ENCODE peak calls at places on chromosomes 11 and 22, in six cellular contexts. One of them, this sample, is unnamed.

GRCh38 chr11:121757480-121758125 is 304.8 kb upstream of the SORL1-AS1 start:
- DNase-seq in HepG2: no peak
- DNase-seq in SK-N-SH: no peak
- DNase-seq in K562: no peak
- DNase-seq in H1: no peak
- DNase-seq in GM12878: no peak
- DNase-seq in this sample: no peak

GRCh38 chr11:11265994-11266606 is 87.0 kb downstream of the CSNK2A3 start:
- DNase-seq in HepG2: no peak
- DNase-seq in SK-N-SH: peak
- DNase-seq in K562: peak
- DNase-seq in H1: no peak
- DNase-seq in GM12878: no peak
- DNase-seq in this sample: peak

GRCh38 chr11:57527056-57527631 is 3.4 kb downstream of the TIMM10 start:
- DNase-seq in HepG2: peak
- DNase-seq in SK-N-SH: peak
- DNase-seq in K562: peak
- DNase-seq in H1: no peak
- DNase-seq in GM12878: no peak
- DNase-seq in this sample: peak

GRCh38 chr11:34546511-34547206 is 33.1 kb upstream of the ELF5 start:
- DNase-seq in HepG2: peak
- DNase-seq in SK-N-SH: no peak
- DNase-seq in K562: no peak
- DNase-seq in H1: no peak
- DNase-seq in GM12878: no peak
- DNase-seq in this sample: no peak

GRCh38 chr11:39990413-39990812 is 1469.0 kb downstream of the LRRC4C start:
- DNase-seq in HepG2: no peak
- DNase-seq in SK-N-SH: no peak
- DNase-seq in K562: no peak
- DNase-seq in H1: no peak
- DNase-seq in GM12878: no peak
- DNase-seq in this sample: no peak

GRCh38 chr22:43878831-43879550 is 12.8 kb downstream of the PNPLA5 start:
- DNase-seq in HepG2: no peak
- DNase-seq in SK-N-SH: no peak
- DNase-seq in K562: no peak
- DNase-seq in H1: no peak
- DNase-seq in GM12878: no peak
- DNase-seq in this sample: no peak

GRCh38 chr22:39703890-39704658 is 133.5 kb downstream of the CACNA1I start:
- DNase-seq in HepG2: no peak
- DNase-seq in SK-N-SH: no peak
- DNase-seq in K562: no peak
- DNase-seq in H1: no peak
- DNase-seq in GM12878: no peak
- DNase-seq in this sample: no peak

GRCh38 chr11:70805971-70806370 is 407.6 kb downstream of the CTTN start:
- DNase-seq in HepG2: no peak
- DNase-seq in SK-N-SH: no peak
- DNase-seq in K562: no peak
- DNase-seq in H1: no peak
- DNase-seq in GM12878: no peak
- DNase-seq in this sample: no peak

GRCh38 chr22:46969961-46970360 is 207.5 kb downstream of the TBC1D22A start:
- DNase-seq in HepG2: no peak
- DNase-seq in SK-N-SH: no peak
- DNase-seq in K562: no peak
- DNase-seq in H1: no peak
- DNase-seq in GM12878: no peak
- DNase-seq in this sample: no peak

GRCh38 chr11:78210000-78210608 is 21.4 kb downstream of the USP35 start:
- DNase-seq in HepG2: no peak
- DNase-seq in SK-N-SH: no peak
- DNase-seq in K562: no peak
- DNase-seq in H1: no peak
- DNase-seq in GM12878: no peak
- DNase-seq in this sample: no peak

GRCh38 chr22:36587289-36588154 is 58.6 kb upstream of the EIF3D start:
- DNase-seq in HepG2: no peak
- DNase-seq in SK-N-SH: no peak
- DNase-seq in K562: no peak
- DNase-seq in H1: no peak
- DNase-seq in GM12878: no peak
- DNase-seq in this sample: no peak

DNA sequence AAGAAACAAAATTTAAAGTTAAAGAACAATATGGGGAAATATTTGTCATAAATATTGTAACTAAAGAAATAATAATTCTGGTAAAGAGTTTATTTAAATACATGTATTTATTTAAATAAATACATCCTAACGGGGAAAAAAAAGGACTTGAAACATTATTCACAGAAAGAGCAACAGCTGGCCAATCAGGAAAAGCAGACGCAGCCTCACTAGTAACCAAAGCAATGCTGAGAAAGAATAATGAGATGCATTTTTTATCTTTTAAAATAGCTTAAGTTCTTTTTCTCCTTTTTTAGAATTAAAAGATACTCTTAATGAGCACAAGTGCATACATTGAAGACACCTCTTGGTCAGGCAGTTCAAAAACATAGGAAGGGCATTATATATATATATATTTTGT is 2.6 kb upstream of the LTO1 start:
- DNase-seq in HepG2: no peak
- DNase-seq in SK-N-SH: no peak
- DNase-seq in K562: no peak
- DNase-seq in H1: no peak
- DNase-seq in GM12878: no peak
- DNase-seq in this sample: no peak
- TF ChIP-seq GABPA in HepG2: no peak
- TF ChIP-seq GABPA in SK-N-SH: no peak
- TF ChIP-seq GABPA in K562: no peak
- TF ChIP-seq GABPA in H1: no peak
- TF ChIP-seq GABPA in GM12878: no peak
- TF ChIP-seq GABPA in this sample: no peak

DNA sequence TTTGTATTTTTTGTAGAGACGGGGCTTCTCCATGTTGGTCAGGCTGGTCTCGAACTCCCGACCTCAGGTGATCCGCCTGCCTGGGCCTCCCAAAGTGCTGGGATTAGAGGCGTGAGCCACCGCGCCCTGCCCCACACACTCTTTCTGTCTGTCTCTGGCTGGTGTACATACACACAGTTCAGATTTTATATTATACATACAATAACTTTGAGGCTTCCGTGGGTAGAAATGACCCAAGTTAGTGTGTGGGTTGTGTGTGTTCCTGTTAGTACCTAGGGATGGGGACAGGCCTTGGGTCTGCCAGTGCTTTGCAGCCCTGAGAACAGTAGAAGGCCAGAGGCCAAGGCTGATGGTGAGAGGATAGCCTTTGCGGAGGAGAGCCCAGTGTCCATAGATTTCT is 2.8 kb downstream of the ZBTB16 start:
- DNase-seq in HepG2: no peak
- DNase-seq in SK-N-SH: no peak
- DNase-seq in K562: no peak
- DNase-seq in H1: no peak
- DNase-seq in GM12878: no peak
- DNase-seq in this sample: no peak
- H3K4me3 ChIP-seq in HepG2: no peak
- H3K4me3 ChIP-seq in SK-N-SH: no peak
- H3K4me3 ChIP-seq in K562: no peak
- H3K4me3 ChIP-seq in H1: no peak
- H3K4me3 ChIP-seq in GM12878: no peak
- H3K4me3 ChIP-seq in this sample: no peak

DNA sequence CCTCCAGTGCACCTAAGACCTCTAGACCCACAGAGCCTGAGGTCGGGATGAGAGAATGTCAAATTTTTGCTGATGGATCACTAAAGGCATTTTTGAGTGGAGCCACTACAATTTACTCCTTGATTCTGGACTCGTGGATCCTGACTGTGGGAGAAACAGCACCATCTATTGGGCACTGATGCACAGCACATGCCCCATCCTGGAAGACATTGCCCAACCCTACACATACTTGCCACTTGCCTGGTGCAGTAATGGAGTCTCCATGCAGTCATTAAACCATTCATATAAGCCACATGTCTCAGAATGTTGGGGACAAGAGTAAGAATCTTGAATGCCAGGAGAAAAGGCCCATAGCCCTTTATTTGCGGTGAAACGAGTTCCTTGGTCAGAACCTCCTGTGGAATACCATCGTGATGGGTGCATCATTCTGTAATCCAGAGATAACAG is 103.9 kb downstream of the GGTLC2 start:
- DNase-seq in HepG2: peak
- DNase-seq in SK-N-SH: peak
- DNase-seq in K562: peak
- DNase-seq in H1: no peak
- DNase-seq in GM12878: no peak
- DNase-seq in this sample: peak
- TF ChIP-seq GABPA in HepG2: no peak
- TF ChIP-seq GABPA in SK-N-SH: no peak
- TF ChIP-seq GABPA in K562: no peak
- TF ChIP-seq GABPA in H1: no peak
- TF ChIP-seq GABPA in GM12878: no peak
- TF ChIP-seq GABPA in this sample: no peak

GRCh38 chr11:2442554-2442953 is 1.8 kb downstream of the TRPM5 start:
- DNase-seq in HepG2: no peak
- DNase-seq in SK-N-SH: no peak
- DNase-seq in K562: no peak
- DNase-seq in H1: no peak
- DNase-seq in GM12878: no peak
- DNase-seq in this sample: no peak

GRCh38 chr11:2443406-2443805 is 908 bp downstream of the TRPM5 start:
- DNase-seq in HepG2: no peak
- DNase-seq in SK-N-SH: no peak
- DNase-seq in K562: no peak
- DNase-seq in H1: no peak
- DNase-seq in GM12878: no peak
- DNase-seq in this sample: no peak

GRCh38 chr11:2445107-2445947 is 519 bp downstream of the KCNQ1 start:
- DNase-seq in HepG2: no peak
- DNase-seq in SK-N-SH: no peak
- DNase-seq in K562: no peak
- DNase-seq in H1: no peak
- DNase-seq in GM12878: no peak
- DNase-seq in this sample: no peak

GRCh38 chr11:2444301-2445106 is at the start of the genes KCNQ1 and TRPM5:
- DNase-seq in HepG2: no peak
- DNase-seq in SK-N-SH: peak
- DNase-seq in K562: peak
- DNase-seq in H1: no peak
- DNase-seq in GM12878: no peak
- DNase-seq in this sample: no peak

DNA sequence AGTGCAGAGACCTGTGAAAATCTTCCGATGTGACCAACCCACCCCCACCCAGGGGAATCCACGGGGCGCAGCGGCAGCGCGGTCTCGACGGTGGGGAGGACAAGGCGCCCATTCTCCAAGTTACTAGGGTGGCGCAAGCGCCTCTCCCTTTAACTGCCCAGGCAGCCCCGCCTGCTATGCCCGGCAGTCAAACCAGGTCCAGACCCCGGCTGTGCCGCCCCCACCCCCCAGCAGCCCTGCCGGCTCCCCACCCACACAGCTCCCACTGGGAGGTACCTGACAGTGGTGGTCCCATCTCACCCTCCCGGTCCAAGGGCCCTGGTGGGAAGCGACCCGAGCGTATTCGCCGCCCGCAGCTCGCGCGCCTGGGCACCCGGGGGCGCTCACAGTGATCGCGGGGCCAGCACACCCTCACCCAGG is 423 bp downstream of the TRPM5 start:
- DNase-seq in HepG2: no peak
- DNase-seq in SK-N-SH: no peak
- DNase-seq in K562: no peak
- DNase-seq in H1: no peak
- DNase-seq in GM12878: no peak
- DNase-seq in this sample: no peak
- H3K4me3 ChIP-seq in HepG2: no peak
- H3K4me3 ChIP-seq in SK-N-SH: peak
- H3K4me3 ChIP-seq in K562: no peak
- H3K4me3 ChIP-seq in H1: peak
- H3K4me3 ChIP-seq in GM12878: no peak
- H3K4me3 ChIP-seq in this sample: no peak

GRCh38 chr11:131914299-131914902 is 544.0 kb downstream of the NTM start:
- DNase-seq in HepG2: no peak
- DNase-seq in SK-N-SH: peak
- DNase-seq in K562: no peak
- DNase-seq in H1: no peak
- DNase-seq in GM12878: no peak
- DNase-seq in this sample: no peak
- TF ChIP-seq GABPA in HepG2: no peak
- TF ChIP-seq GABPA in SK-N-SH: no peak
- TF ChIP-seq GABPA in K562: no peak
- TF ChIP-seq GABPA in H1: no peak
- TF ChIP-seq GABPA in GM12878: no peak
- TF ChIP-seq GABPA in this sample: no peak

GRCh38 chr11:118252688-118253087 is 523 bp upstream of the MPZL3 start:
- DNase-seq in HepG2: no peak
- DNase-seq in SK-N-SH: no peak
- DNase-seq in K562: no peak
- DNase-seq in H1: no peak
- DNase-seq in GM12878: no peak
- DNase-seq in this sample: no peak
- H3K4me3 ChIP-seq in HepG2: peak
- H3K4me3 ChIP-seq in SK-N-SH: peak
- H3K4me3 ChIP-seq in K562: no peak
- H3K4me3 ChIP-seq in H1: peak
- H3K4me3 ChIP-seq in GM12878: peak
- H3K4me3 ChIP-seq in this sample: peak

GRCh38 chr22:45860201-45860600 is 116.8 kb downstream of the WNT7B start:
- DNase-seq in HepG2: no peak
- DNase-seq in SK-N-SH: no peak
- DNase-seq in K562: no peak
- DNase-seq in H1: no peak
- DNase-seq in GM12878: no peak
- DNase-seq in this sample: no peak

GRCh38 chr22:45861259-45861658 is 115.7 kb downstream of the WNT7B start:
- DNase-seq in HepG2: no peak
- DNase-seq in SK-N-SH: no peak
- DNase-seq in K562: no peak
- DNase-seq in H1: no peak
- DNase-seq in GM12878: no peak
- DNase-seq in this sample: no peak

GRCh38 chr22:45855961-45856360 is 121.0 kb downstream of the WNT7B start:
- DNase-seq in HepG2: no peak
- DNase-seq in SK-N-SH: no peak
- DNase-seq in K562: no peak
- DNase-seq in H1: no peak
- DNase-seq in GM12878: no peak
- DNase-seq in this sample: no peak

GRCh38 chr22:45857519-45857918 is 119.4 kb downstream of the WNT7B start:
- DNase-seq in HepG2: no peak
- DNase-seq in SK-N-SH: no peak
- DNase-seq in K562: no peak
- DNase-seq in H1: no peak
- DNase-seq in GM12878: no peak
- DNase-seq in this sample: no peak

GRCh38 chr22:45859231-45860161 is 117.5 kb downstream of the WNT7B start:
- DNase-seq in HepG2: peak
- DNase-seq in SK-N-SH: no peak
- DNase-seq in K562: no peak
- DNase-seq in H1: no peak
- DNase-seq in GM12878: no peak
- DNase-seq in this sample: no peak
- TF ChIP-seq GABPA in HepG2: no peak
- TF ChIP-seq GABPA in SK-N-SH: no peak
- TF ChIP-seq GABPA in K562: no peak
- TF ChIP-seq GABPA in H1: no peak
- TF ChIP-seq GABPA in GM12878: no peak
- TF ChIP-seq GABPA in this sample: no peak